ENCODE peak calls at places on chromosomes 12 and 14, in four cellular contexts. E is activated T-helper 1 cell treated with Interleukin-2 at 50 U/mL for 16 hours, I is IMR-90, B is sciatic nerve. U is an unnamed sample.

GRCh38 chr12:32031109-32031508 is 71.9 kb downstream of the RESF1 start:
- DNase-seq in E (no peak), I (no peak), B (no peak), U (no peak)

GRCh38 chr14:68359862-68360552 is 432.9 kb downstream of the ZFP36L1 start:
- DNase-seq in E (no peak), I (no peak), B (peak; percentile 74), U (no peak)

GRCh38 chr12:124567035-124567672 is at the start of gene NCOR2:
- DNase-seq in E (peak; percentile 38), I (no peak), B (peak; percentile 75), U (peak; percentile 29)

GRCh38 chr12:106226884-106227640 is 20.8 kb downstream of the CKAP4 start:
- DNase-seq in E (no peak), I (peak; percentile 55), B (no peak), U (peak; percentile 18)

GRCh38 chr14:21197418-21198205 is 41.7 kb upstream of the OR5AU1 start:
- DNase-seq in E (no peak), I (no peak), B (no peak), U (no peak)

GRCh38 chr12:56151672-56152131 is 685 bp upstream of the MYL6B start:
- DNase-seq in E (peak; percentile 45), I (no peak), B (no peak), U (peak; percentile 46)

GRCh38 chr12:47779943-47780504 is 7.0 kb downstream of the SLC48A1 start:
- DNase-seq in E (no peak), I (no peak), B (no peak), U (no peak)

GRCh38 chr12:78149459-78149858 is 318.8 kb downstream of the NAV3 start:
- DNase-seq in E (no peak), I (no peak), B (no peak), U (no peak)

GRCh38 chr14:35932659-35933159 is 106.6 kb downstream of the BRMS1L start:
- DNase-seq in E (no peak), I (no peak), B (no peak), U (no peak)

GRCh38 chr14:59918824-59919581 is 941 bp upstream of the LRRC9 start:
- DNase-seq in E (no peak), I (peak; percentile 18), B (no peak), U (no peak)

GRCh38 chr14:23140389-23140788 is 21.3 kb upstream of the CEBPE start:
- DNase-seq in E (no peak), I (no peak), B (no peak), U (no peak)

GRCh38 chr12:128069359-128069997 is 197.5 kb upstream of the TMEM132C start:
- DNase-seq in E (no peak), I (peak; percentile 33), B (no peak), U (no peak)

GRCh38 chr14:58770501-58770982 is 132.8 kb downstream of the DACT1 start:
- DNase-seq in E (no peak), I (no peak), B (no peak), U (no peak)

U was measured in T-helper 17 cell.